ENCODE peak calls at places on chromosomes 6 and 20, in seven cellular contexts. L is transverse colon, U is heart left ventricle, Z is HCT116, M is uterus, F is body of pancreas, P is IMR-90. T is an unnamed sample.
A peak's percentile ranks its signal among the peaks of the same experiment; 100 is the strongest.

GRCh38 chr6:143279385-143279784 is 171.1 kb downstream of the ADAT2 start:
- DNase-seq in L (peak; percentile 14), U (no peak), Z (peak; percentile 13), M (no peak), F (no peak), P (peak; percentile 21), T (no peak)

GRCh38 chr20:14197097-14197496 is 140.3 kb downstream of the FLRT3 start:
- DNase-seq in L (no peak), U (no peak), Z (no peak), M (no peak), F (no peak), P (peak; percentile 64), T (no peak)

GRCh38 chr20:34713194-34713943 is 9.2 kb downstream of the TP53INP2 start:
- DNase-seq in L (no peak), U (no peak), Z (peak; percentile 67), M (peak; percentile 45), F (no peak), P (peak; percentile 100), T (no peak)

GRCh38 chr20:41171736-41172295 is 34.5 kb downstream of the PLCG1 start:
- DNase-seq in L (peak; percentile 4), U (no peak), Z (no peak), M (peak; percentile 14), F (peak; percentile 2), P (no peak), T (no peak)

GRCh38 chr20:50645253-50646068 is 45.9 kb downstream of the RIPOR3 start:
- DNase-seq in L (peak; percentile 71), U (peak; percentile 89), Z (peak; percentile 80), M (peak; percentile 88), F (peak; percentile 75), P (peak; percentile 100), T (no peak)

GRCh38 chr20:50774515-50774914 is 20.3 kb upstream of the BCAS4 start:
- DNase-seq in L (no peak), U (no peak), Z (no peak), M (no peak), F (no peak), P (no peak), T (no peak)

GRCh38 chr6:21634582-21634981 is 41.0 kb downstream of the SOX4 start:
- DNase-seq in L (no peak), U (no peak), Z (no peak), M (peak; percentile 23), F (no peak), P (peak; percentile 96), T (no peak)

GRCh38 chr6:106751501-106752252 is 122.3 kb downstream of the QRSL1 start:
- DNase-seq in L (peak; percentile 51), U (no peak), Z (no peak), M (no peak), F (peak; percentile 93), P (peak; percentile 8), T (no peak)

GRCh38 chr20:41587523-41587922 is 30.7 kb downstream of the CHD6 start:
- DNase-seq in L (no peak), U (no peak), Z (no peak), M (no peak), F (no peak), P (no peak), T (no peak)

GRCh38 chr20:41222703-41223102 is 85.4 kb downstream of the PLCG1 start:
- DNase-seq in L (no peak), U (no peak), Z (no peak), M (no peak), F (no peak), P (peak; percentile 54), T (no peak)

GRCh38 chr20:36821964-36822437 is 48.4 kb upstream of the DSN1 start:
- DNase-seq in L (no peak), U (no peak), Z (no peak), M (no peak), F (no peak), P (no peak), T (no peak)

GRCh38 chr6:82908661-82909060 is 157.0 kb downstream of the UBE3D start:
- DNase-seq in L (peak; percentile 22), U (no peak), Z (no peak), M (no peak), F (no peak), P (no peak), T (no peak)

GRCh38 chr6:90328004-90328403 is 31.4 kb upstream of the BACH2 start:
- DNase-seq in L (no peak), U (no peak), Z (no peak), M (no peak), F (no peak), P (peak; percentile 39), T (no peak)

GRCh38 chr20:59724457-59725366 is 120.4 kb downstream of the PHACTR3 start:
- DNase-seq in L (no peak), U (no peak), Z (no peak), M (no peak), F (no peak), P (no peak), T (no peak)

GRCh38 chr6:43383021-43383667 is 13.7 kb upstream of the ZNF318 start:
- DNase-seq in L (no peak), U (no peak), Z (no peak), M (no peak), F (no peak), P (peak; percentile 84), T (no peak)

GRCh38 chr6:163369122-163369521 is 45.4 kb upstream of the QKI start:
- DNase-seq in L (no peak), U (no peak), Z (no peak), M (no peak), F (no peak), P (no peak), T (no peak)

GRCh38 chr20:5918856-5919633 is 31.3 kb downstream of the TRMT6 start:
- DNase-seq in L (no peak), U (no peak), Z (no peak), M (no peak), F (no peak), P (peak; percentile 44), T (no peak)

GRCh38 chr6:168615837-168616236 is 174.9 kb downstream of the SMOC2 start:
- DNase-seq in L (no peak), U (no peak), Z (no peak), M (no peak), F (no peak), P (no peak), T (no peak)

GRCh38 chr6:55726144-55726543 is 147.2 kb upstream of the HMGCLL1 start:
- DNase-seq in L (no peak), U (no peak), Z (no peak), M (no peak), F (no peak), P (no peak), T (no peak)

GRCh38 chr6:10223841-10224240 is 191.0 kb downstream of the TFAP2A start:
- DNase-seq in L (no peak), U (no peak), Z (no peak), M (no peak), F (no peak), P (no peak), T (no peak)

GRCh38 chr6:136147342-136147741 is 102.8 kb downstream of the MTFR2 start:
- DNase-seq in L (no peak), U (no peak), Z (no peak), M (no peak), F (no peak), P (no peak), T (no peak)

GRCh38 chr6:73024598-73024997 is 200.7 kb downstream of the KHDC1L start:
- DNase-seq in L (no peak), U (no peak), Z (no peak), M (no peak), F (no peak), P (no peak), T (no peak)

GRCh38 chr6:125871365-125871764 is 80.6 kb downstream of the NCOA7 start:
- DNase-seq in L (no peak), U (no peak), Z (no peak), M (no peak), F (no peak), P (peak; percentile 21), T (no peak)

DNA sequence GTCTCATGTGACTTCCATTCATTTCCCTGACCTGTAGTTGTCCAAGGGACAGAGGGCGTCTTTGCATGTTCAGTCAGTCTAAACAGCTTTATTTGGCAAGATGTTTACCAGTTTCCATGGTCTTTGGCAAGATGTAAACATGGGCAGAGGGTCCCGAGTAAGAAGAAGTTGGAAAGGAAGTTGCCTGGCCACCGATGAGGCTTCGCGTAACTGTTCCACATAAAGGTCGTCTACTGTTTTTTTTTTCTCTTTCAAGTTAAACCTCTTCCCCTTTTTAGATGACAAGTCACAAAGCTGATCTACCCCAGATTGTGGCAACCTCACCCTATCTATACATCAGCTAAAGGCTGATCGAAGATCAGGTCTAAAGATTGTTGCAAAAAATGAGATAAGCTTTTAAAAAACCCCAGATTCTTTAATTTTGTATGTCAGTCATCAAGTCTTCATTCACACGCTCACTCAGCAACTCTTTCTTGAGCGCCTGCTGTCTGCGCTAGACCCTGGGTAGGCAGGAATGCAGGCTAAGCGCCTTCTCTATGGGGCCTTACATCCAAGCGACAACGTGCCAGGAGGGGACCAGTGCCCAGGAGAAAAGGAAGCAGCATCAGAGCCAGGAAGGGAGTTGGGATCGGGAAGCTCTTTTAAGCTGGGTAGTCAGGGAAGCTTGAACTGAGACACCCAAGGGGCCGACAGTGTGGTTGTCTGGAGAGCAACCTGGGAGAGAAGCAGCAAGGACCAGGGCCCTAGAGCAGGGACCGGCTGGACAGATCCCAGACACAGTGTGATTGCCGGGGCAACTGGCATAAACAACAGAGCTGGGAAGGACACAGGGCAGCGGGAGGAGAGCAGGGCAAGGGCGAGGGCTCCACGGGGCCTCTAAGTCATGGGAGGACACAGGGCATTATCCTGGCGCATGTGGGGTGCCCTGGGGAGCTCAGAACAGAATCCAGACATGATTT is 31.5 kb upstream of the CCR6 start:
- DNase-seq in L (no peak), U (no peak), Z (no peak), M (no peak), F (no peak), P (no peak), T (no peak)
- H3K4me3 ChIP-seq in L (no peak overlapping the region), U (no peak overlapping the region), Z (no peak overlapping the region), M (no peak overlapping the region), F (no peak overlapping the region), P (no peak overlapping the region), T (no peak overlapping the region)

GRCh38 chr6:157847846-157848245 is 24.8 kb downstream of the SNX9 start:
- DNase-seq in L (no peak), U (no peak), Z (no peak), M (no peak), F (no peak), P (no peak), T (no peak)
- TF ChIP-seq POLR2A in L (no peak), U (no peak), Z (no peak), M (no peak), F (no peak), P (no peak), T (no peak)

DNA sequence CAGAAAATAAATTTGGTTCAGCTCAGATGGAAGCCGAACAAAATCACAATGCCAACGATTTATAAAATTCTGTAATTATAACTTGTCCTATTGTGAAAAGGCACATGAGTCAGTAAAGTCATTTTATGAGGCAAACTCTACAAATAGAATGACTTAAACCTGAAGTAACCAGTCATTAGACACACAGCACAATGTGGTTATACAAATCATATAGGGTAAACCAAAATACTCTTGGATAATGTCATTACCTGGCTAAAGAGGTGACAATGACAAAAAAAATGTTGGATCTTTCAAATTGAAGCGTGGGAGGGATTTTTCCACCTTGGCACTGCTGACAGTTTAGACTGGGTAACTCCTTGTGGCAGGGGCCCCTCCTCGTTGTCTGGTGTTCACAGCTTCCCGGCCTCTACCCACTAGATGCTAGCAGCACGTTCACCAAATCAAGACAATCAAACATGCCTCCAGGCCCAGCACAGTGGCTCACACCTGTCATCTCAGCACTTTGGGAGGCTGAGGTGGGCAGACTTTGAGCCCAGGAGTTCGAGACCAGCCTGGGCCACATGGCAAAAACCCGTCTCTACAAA is 5.0 kb downstream of the ANKRD60 start:
- DNase-seq in L (no peak), U (no peak), Z (no peak), M (no peak), F (no peak), P (no peak), T (no peak)
- H3K27me3 ChIP-seq in L (peaks cover 65% of the 10 kb centered on the region), U (peaks cover 28% of the 10 kb centered on the region), Z (peaks cover 13% of the 10 kb centered on the region), M (peaks cover 5% of the 10 kb centered on the region), F (peaks cover 16% of the 10 kb centered on the region), P (peaks cover 46% of the 10 kb centered on the region), T (no peaks in the 10 kb centered on the region)

GRCh38 chr20:31693402-31693801 is 29.3 kb downstream of the BCL2L1 start:
- DNase-seq in L (no peak), U (no peak), Z (no peak), M (no peak), F (no peak), P (no peak), T (no peak)
- H3K4me3 ChIP-seq in L (no peak overlapping the region), U (no peak overlapping the region), Z (no peak overlapping the region), M (no peak overlapping the region), F (no peak overlapping the region), P (no peak overlapping the region), T (no peak overlapping the region)